ENCODE peak calls at places on chromosomes 7 and 10, in seven cellular contexts. N is DND-41; H is Caco-2; Q is astrocyte of the cerebellum; M is heart left ventricle; Y is fibroblast of lung; S is CD8-positive, alpha-beta memory T cell. Z is an unnamed sample.

GRCh38 chr10:114142018-114142417 is 32.0 kb downstream of the CCDC186 start:
- DNase-seq in N (no peak), H (no peak), Q (no peak), M (no peak), Y (no peak), S (no peak), Z (no peak)

GRCh38 chr10:4687397-4687796 is 138.6 kb upstream of the AKR1E2 start:
- DNase-seq in N (no peak), H (no peak), Q (no peak), M (no peak), Y (no peak), S (no peak), Z (no peak)

GRCh38 chr10:110074986-110075664 is 67.3 kb downstream of the ADD3 start:
- DNase-seq in N (no peak), H (no peak), Q (peak), M (no peak), Y (peak), S (no peak), Z (no peak)

GRCh38 chr7:50308301-50309129 is 4.0 kb downstream of the IKZF1 start:
- DNase-seq in N (peak), H (no peak), Q (no peak), M (no peak), Y (no peak), S (no peak), Z (no peak)

GRCh38 chr10:119090968-119091367 is 10.4 kb upstream of the EIF3A start:
- DNase-seq in N (no peak), H (no peak), Q (peak), M (no peak), Y (peak), S (no peak), Z (no peak)

GRCh38 chr10:95655571-95656290 is 780 bp downstream of the ALDH18A1 start:
- DNase-seq in N (peak), H (no peak), Q (no peak), M (no peak), Y (peak), S (no peak), Z (no peak)

GRCh38 chr10:116787893-116788665 is 45.7 kb upstream of the HSPA12A start:
- DNase-seq in N (peak), H (peak), Q (peak), M (peak), Y (peak), S (peak), Z (no peak)

GRCh38 chr10:73117976-73118743 is 7.9 kb downstream of the NUDT13 start:
- DNase-seq in N (no peak), H (no peak), Q (no peak), M (no peak), Y (peak), S (no peak), Z (no peak)

GRCh38 chr7:146115665-146116451 is 743 bp upstream of the CNTNAP2 start:
- DNase-seq in N (peak), H (peak), Q (peak), M (peak), Y (peak), S (no peak), Z (no peak)

GRCh38 chr7:31633894-31634494 is 53.0 kb upstream of the PPP1R17 start:
- DNase-seq in N (peak), H (peak), Q (peak), M (no peak), Y (peak), S (no peak), Z (peak)

GRCh38 chr7:5643280-5643679 is 138.2 kb downstream of the RNF216 start:
- DNase-seq in N (no peak), H (no peak), Q (no peak), M (peak), Y (no peak), S (peak), Z (no peak)

GRCh38 chr10:108653466-108653865 is 1269.8 kb downstream of the XPNPEP1 start:
- DNase-seq in N (no peak), H (no peak), Q (no peak), M (no peak), Y (no peak), S (no peak), Z (no peak)

GRCh38 chr7:73610105-73610504 is 14.2 kb downstream of the MLXIPL start:
- DNase-seq in N (no peak), H (no peak), Q (no peak), M (no peak), Y (no peak), S (no peak), Z (no peak)

GRCh38 chr7:25098096-25099046 is 26.7 kb downstream of the CYCS start:
- DNase-seq in N (peak), H (peak), Q (peak), M (no peak), Y (peak), S (peak), Z (no peak)

GRCh38 chr7:76352193-76352592 is 6.6 kb downstream of the YWHAG start:
- DNase-seq in N (no peak), H (no peak), Q (no peak), M (no peak), Y (no peak), S (no peak), Z (no peak)

GRCh38 chr7:107152011-107152410 is 16.8 kb upstream of the HBP1 start:
- DNase-seq in N (no peak), H (peak), Q (no peak), M (no peak), Y (peak), S (no peak), Z (no peak)

GRCh38 chr10:112471878-112472487 is 25.0 kb downstream of the VTI1A start:
- DNase-seq in N (no peak), H (no peak), Q (peak), M (no peak), Y (peak), S (no peak), Z (peak)

GRCh38 chr7:100705753-100706671 is at the start of gene POP7:
- DNase-seq in N (peak), H (peak), Q (peak), M (peak), Y (peak), S (peak), Z (peak)

GRCh38 chr10:73647875-73648228 is 6.6 kb upstream of the MYOZ1 start:
- DNase-seq in N (no peak), H (no peak), Q (no peak), M (no peak), Y (no peak), S (no peak), Z (no peak)

GRCh38 chr7:24786306-24786705 is 29.0 kb upstream of the GSDME start:
- DNase-seq in N (no peak), H (no peak), Q (no peak), M (no peak), Y (no peak), S (no peak), Z (no peak)

GRCh38 chr10:117334075-117334474 is 41.2 kb downstream of the PDZD8 start:
- DNase-seq in N (no peak), H (no peak), Q (no peak), M (no peak), Y (peak), S (no peak), Z (no peak)

GRCh38 chr7:12731214-12731656 is 43.8 kb downstream of the ARL4A start:
- DNase-seq in N (no peak), H (no peak), Q (no peak), M (no peak), Y (peak), S (no peak), Z (no peak)

GRCh38 chr10:132616995-132617780 is 79.6 kb downstream of the INPP5A start:
- DNase-seq in N (no peak), H (no peak), Q (no peak), M (peak), Y (no peak), S (no peak), Z (no peak)

GRCh38 chr10:98028168-98028770 is 2.2 kb downstream of the CRTAC1 start:
- DNase-seq in N (peak), H (no peak), Q (no peak), M (no peak), Y (peak), S (peak), Z (peak)

GRCh38 chr10:90148121-90148855 is 446.9 kb downstream of the KIF20B start:
- DNase-seq in N (no peak), H (no peak), Q (no peak), M (no peak), Y (peak), S (no peak), Z (no peak)

GRCh38 chr7:129169171-129169643 is 19.2 kb upstream of the SMO start:
- DNase-seq in N (no peak), H (no peak), Q (no peak), M (peak), Y (peak), S (no peak), Z (no peak)

GRCh38 chr10:103580011-103580410 is 86.5 kb downstream of the NEURL1 start:
- DNase-seq in N (no peak), H (no peak), Q (no peak), M (no peak), Y (no peak), S (no peak), Z (no peak)

GRCh38 chr10:103580422-103580821 is 86.9 kb downstream of the NEURL1 start:
- DNase-seq in N (no peak), H (no peak), Q (no peak), M (no peak), Y (no peak), S (no peak), Z (no peak)

GRCh38 chr10:103581499-103581898 is 88.0 kb downstream of the NEURL1 start:
- DNase-seq in N (no peak), H (no peak), Q (no peak), M (no peak), Y (no peak), S (no peak), Z (no peak)

GRCh38 chr10:103576862-103577261 is 83.4 kb downstream of the NEURL1 start:
- DNase-seq in N (no peak), H (peak), Q (no peak), M (no peak), Y (no peak), S (no peak), Z (no peak)

GRCh38 chr10:103578782-103579382 is 85.4 kb downstream of the NEURL1 start:
- DNase-seq in N (no peak), H (peak), Q (no peak), M (no peak), Y (no peak), S (no peak), Z (peak)
- H3K4me3 ChIP-seq in N (no peak), H (no peak), Q (no peak), M (no peak), Y (no peak), S (no peak), Z (no peak)

DNA sequence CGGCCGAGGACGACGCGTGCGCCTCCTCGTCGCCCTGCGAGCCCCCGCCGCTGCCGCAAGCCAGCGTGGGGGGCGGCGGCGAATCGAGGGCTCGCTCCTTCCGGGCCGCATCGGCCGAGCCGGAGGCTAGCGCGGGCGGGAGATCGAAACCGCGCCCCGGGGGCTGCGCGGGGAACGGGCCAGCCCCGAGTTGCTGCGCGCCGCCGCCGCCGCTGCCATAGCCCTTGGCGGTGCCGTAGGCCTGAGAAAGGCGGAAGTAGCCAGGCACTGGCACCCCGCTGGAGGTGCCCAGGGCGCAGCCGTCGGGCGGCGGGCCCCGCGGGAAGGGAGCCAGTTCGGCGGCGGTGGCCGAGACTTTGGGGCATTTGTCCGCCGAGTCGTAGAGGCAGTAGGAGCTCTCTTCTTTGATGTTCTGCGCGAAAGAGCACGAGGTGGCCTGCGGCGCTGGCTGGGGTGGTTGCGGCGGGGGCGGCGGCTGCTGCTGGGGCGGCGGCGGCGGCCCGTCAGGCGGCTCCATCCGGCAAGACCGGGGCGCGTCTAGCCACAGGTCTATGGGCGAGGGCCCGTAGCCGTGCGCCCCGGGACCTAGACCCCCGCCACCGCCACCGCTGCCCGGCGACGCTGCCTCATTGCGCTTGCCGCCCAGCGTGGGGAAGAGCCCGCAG is 576 bp downstream of the HOXA10 start:
- DNase-seq in N (no peak), H (peak), Q (no peak), M (peak), Y (no peak), S (no peak), Z (no peak)
- H3K4me3 ChIP-seq in N (no peak), H (peak), Q (no peak), M (peak), Y (peak), S (no peak), Z (peak)

GRCh38 chr10:34864156-34865075 is 49.3 kb upstream of the PARD3 start:
- DNase-seq in N (no peak), H (no peak), Q (no peak), M (no peak), Y (peak), S (no peak), Z (no peak)
- H3K4me3 ChIP-seq in N (no peak), H (no peak), Q (no peak), M (no peak), Y (no peak), S (no peak), Z (no peak)

DNA sequence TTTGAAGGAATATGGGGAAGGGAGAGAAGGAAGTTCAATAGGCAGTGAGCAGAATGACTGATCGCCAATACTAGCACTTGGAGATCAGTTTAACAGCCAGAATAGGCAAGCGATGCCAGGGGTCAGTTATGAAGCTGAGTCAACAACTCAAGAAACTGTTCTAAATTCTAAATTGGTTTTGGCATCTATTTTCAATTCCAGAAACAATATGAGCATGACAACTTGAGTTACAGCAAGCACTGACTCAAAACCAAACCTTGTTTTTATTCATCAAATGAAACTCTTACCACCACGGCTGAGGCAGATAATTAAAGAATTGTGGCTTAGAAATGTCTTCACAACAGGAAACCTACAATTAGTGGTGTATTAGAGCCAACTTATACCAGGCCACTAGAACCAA is 180.5 kb upstream of the ASAH2 start:
- DNase-seq in N (no peak), H (no peak), Q (peak), M (no peak), Y (peak), S (no peak), Z (no peak)
- H3K4me3 ChIP-seq in N (no peak), H (no peak), Q (no peak), M (peak), Y (no peak), S (no peak), Z (no peak)

Z was measured in epithelial cell of proximal tubule.